ENCODE peak calls at places on chromosomes 13 and 19, in ten cellular contexts. H is AG04449, N is lower leg skin, I is cardiac muscle cell, P is stomach, U is tibial artery, O is thoracic aorta, C is testis, S is breast epithelium, T is suprapubic skin. Y is an unnamed sample.

GRCh38 chr19:38733493-38734175 is 10.6 kb downstream of the CAPN12 start:
- DNase-seq in I (no peak), C (no peak), O (no peak), T (no peak), S (no peak), P (no peak), H (no peak), U (peak; percentile 65), N (peak; percentile 85), Y (no peak)

GRCh38 chr19:55544014-55544413 is 1.3 kb downstream of the SBK3 start:
- DNase-seq in I (no peak), U (no peak), T (no peak), P (no peak), C (no peak), O (no peak), N (no peak), S (no peak), H (no peak), Y (no peak)

GRCh38 chr19:57068921-57069697 is 50.7 kb upstream of the USP29 start:
- DNase-seq in S (peak; percentile 71), C (peak; percentile 95), U (no peak), O (no peak), H (no peak), T (no peak), P (no peak), N (no peak), I (no peak), Y (peak; percentile 63)

GRCh38 chr19:45782162-45782623 is at the start of gene DMPK:
- DNase-seq in I (no peak), N (no peak), C (peak; percentile 41), P (no peak), U (peak; percentile 86), H (no peak), S (no peak), O (no peak), T (no peak), Y (peak; percentile 67)

GRCh38 chr13:25401958-25402357 is 30.2 kb downstream of the ATP8A2 start:
- DNase-seq in N (no peak), I (no peak), U (no peak), C (no peak), O (no peak), T (no peak), H (no peak), S (no peak), P (no peak), Y (no peak)

GRCh38 chr19:29884466-29884865 is 57.6 kb upstream of the URI1 start:
- DNase-seq in O (no peak), N (no peak), T (no peak), S (no peak), P (no peak), U (no peak), H (no peak), I (no peak), C (peak; percentile 35), Y (peak; percentile 43)

GRCh38 chr13:48258002-48258401 is 25.0 kb downstream of the ITM2B start:
- DNase-seq in S (no peak), H (no peak), U (no peak), I (no peak), N (no peak), O (no peak), P (no peak), C (no peak), T (no peak), Y (no peak)

GRCh38 chr19:30450945-30451344 is 78.8 kb downstream of the ZNF536 start:
- DNase-seq in S (no peak), I (no peak), O (no peak), N (no peak), P (no peak), C (no peak), T (no peak), H (no peak), U (no peak), Y (peak; percentile 16)

GRCh38 chr13:62687727-62688126 is 1272.1 kb upstream of the PCDH20 start:
- DNase-seq in C (no peak), O (no peak), N (no peak), P (no peak), T (no peak), I (no peak), H (no peak), U (no peak), S (no peak), Y (no peak)

GRCh38 chr19:20964798-20965197 is 41.7 kb downstream of the ZNF85 start:
- DNase-seq in N (no peak), I (no peak), T (no peak), O (no peak), C (no peak), P (no peak), H (no peak), U (no peak), S (no peak), Y (no peak)

GRCh38 chr13:82772802-82773201 is 1109.5 kb downstream of the SLITRK1 start:
- DNase-seq in H (no peak), U (no peak), C (no peak), S (no peak), I (peak; percentile 17), P (no peak), O (no peak), T (no peak), N (no peak), Y (no peak)

GRCh38 chr13:37173214-37173613 is 67.8 kb upstream of the CSNK1A1L start:
- DNase-seq in S (no peak), U (no peak), H (peak; percentile 88), P (no peak), I (peak; percentile 39), T (no peak), C (no peak), N (no peak), O (no peak), Y (no peak)

GRCh38 chr13:73201601-73202000 is 142.8 kb downstream of the KLF5 start:
- DNase-seq in U (no peak), N (no peak), P (no peak), O (no peak), S (no peak), H (no peak), T (no peak), I (no peak), C (no peak), Y (no peak)

GRCh38 chr13:32407854-32408253 is 20.1 kb downstream of the N4BP2L1 start:
- DNase-seq in I (no peak), U (no peak), C (no peak), P (no peak), T (no peak), O (no peak), S (no peak), H (no peak), N (no peak), Y (no peak)

GRCh38 chr13:71830736-71831135 is 36.3 kb downstream of the DACH1 start:
- DNase-seq in P (no peak), N (no peak), S (no peak), T (no peak), I (no peak), H (no peak), C (no peak), U (no peak), O (no peak), Y (no peak)

GRCh38 chr19:29247912-29248311 is 35.0 kb upstream of the UQCRFS1 start:
- DNase-seq in I (no peak), S (no peak), O (no peak), H (no peak), N (no peak), P (no peak), C (no peak), T (peak; percentile 38), U (peak; percentile 43), Y (no peak)

GRCh38 chr19:36436531-36436930 is 18.1 kb upstream of the ZFP82 start:
- DNase-seq in C (no peak), S (no peak), P (no peak), I (peak; percentile 13), H (no peak), T (no peak), O (no peak), N (no peak), U (no peak), Y (no peak)

DNA sequence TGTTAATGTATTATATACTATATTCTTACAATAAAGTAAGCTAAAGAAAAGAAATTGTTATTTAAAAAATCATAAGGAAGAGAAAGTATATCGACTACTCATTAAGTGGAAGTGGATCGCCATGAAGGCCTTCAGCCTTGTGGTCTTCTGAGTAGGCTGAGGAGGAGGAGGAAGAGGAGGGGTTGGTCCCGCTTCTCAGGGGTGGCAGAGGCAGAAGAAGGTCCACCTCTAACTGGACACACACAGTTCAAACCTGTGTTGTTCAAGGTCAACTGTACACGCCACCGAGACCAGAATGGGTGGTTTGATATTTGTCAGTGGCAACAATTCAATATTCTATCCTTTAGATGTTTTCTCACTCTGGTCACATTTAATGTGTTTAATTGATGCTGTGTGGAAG is 67.2 kb downstream of the ALOX5AP start:
- DNase-seq in H (no peak), I (no peak), S (no peak), U (no peak), O (no peak), P (no peak), N (no peak), T (no peak), C (no peak), Y (no peak)
- H3K4me3 ChIP-seq in H (no peak overlapping the region), I (no peak overlapping the region), S (no peak overlapping the region), U (no peak overlapping the region), O (peak overlapping the region; percentile 68), P (peak overlapping the region; percentile 41), N (no peak overlapping the region), T (no peak overlapping the region), C (no peak overlapping the region), Y (no peak overlapping the region)

GRCh38 chr19:2428756-2429711 is 1.6 kb upstream of the TIMM13 start:
- DNase-seq in T (no peak), C (no peak), I (no peak), N (no peak), S (no peak), O (no peak), P (no peak), U (no peak), H (no peak), Y (no peak)
- H3K4me3 ChIP-seq in T (peak overlapping the region; percentile 86), C (no peak overlapping the region), I (no peak overlapping the region), N (no peak overlapping the region), S (peak overlapping the region; percentile 93), O (peak overlapping the region; percentile 79), P (no peak overlapping the region), U (peak overlapping the region; percentile 85), H (no peak overlapping the region), Y (no peak overlapping the region)

DNA sequence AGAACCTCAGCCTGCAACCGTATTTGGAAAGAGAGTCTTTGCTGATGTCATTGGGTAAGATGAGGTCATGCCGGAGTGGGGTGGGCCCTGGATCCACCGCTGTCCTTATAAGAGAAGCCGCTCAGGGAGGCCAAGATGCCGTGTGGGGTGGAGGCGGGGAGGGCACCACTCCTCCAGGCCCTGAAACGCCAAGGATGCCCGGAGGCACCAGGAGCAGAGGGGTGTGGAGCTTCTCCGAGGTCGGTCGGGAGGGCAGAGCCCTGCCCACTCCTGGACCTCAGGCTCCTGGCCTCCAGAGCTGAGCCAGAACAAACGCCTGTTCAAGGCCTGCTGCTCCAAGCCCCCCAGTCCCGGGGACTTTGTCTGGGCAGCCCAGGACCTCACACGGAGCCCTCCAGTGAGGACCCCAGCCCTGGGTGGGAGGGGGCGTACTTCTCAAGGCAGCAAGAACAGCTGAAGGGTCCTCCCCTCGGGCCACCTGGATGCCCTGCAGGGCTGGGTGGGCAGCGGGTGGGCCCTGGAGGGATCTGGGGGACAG is 29.9 kb downstream of the PIP5K1C start:
- DNase-seq in C (peak; percentile 76), T (peak; percentile 85), P (peak; percentile 31), N (peak; percentile 94), O (peak; percentile 76), S (peak; percentile 65), U (peak; percentile 98), I (peak; percentile 95), H (no peak), Y (no peak)
- H3K4me3 ChIP-seq in C (no peak overlapping the region), T (peak overlapping the region; percentile 32), P (peak overlapping the region; percentile 29), N (no peak overlapping the region), O (peak overlapping the region; percentile 68), S (peak overlapping the region; percentile 29), U (peak overlapping the region; percentile 46), I (no peak overlapping the region), H (no peak overlapping the region), Y (no peak overlapping the region)

GRCh38 chr13:74574964-74575728 is 440.9 kb upstream of the KLF12 start:
- DNase-seq in N (no peak), T (no peak), H (no peak), C (no peak), S (no peak), P (no peak), U (no peak), O (no peak), I (peak; percentile 2), Y (no peak)
- H3K4me3 ChIP-seq in N (no peak overlapping the region), T (peak overlapping the region; percentile 45), H (peak overlapping the region; percentile 58), C (peak overlapping the region; percentile 50), S (peak overlapping the region; percentile 44), P (peak overlapping the region; percentile 46), U (peak overlapping the region; percentile 47), O (peak overlapping the region; percentile 73), I (peak overlapping the region; percentile 22), Y (peak overlapping the region; percentile 44)

Y was measured in adrenal gland.